ENCODE peak calls at places on chromosomes 4 and X, in four cellular contexts. X, Y, M and H are unnamed samples.

GRCh38 chr4:12884846-12885796 is 599.0 kb downstream of the RAB28 start:
- DNase-seq in X (peak), Y (no peak), M (no peak), H (no peak)

GRCh38 chrX:39772057-39772832 is 325.5 kb downstream of the BCOR start:
- DNase-seq in X (no peak), Y (peak), M (no peak), H (no peak)

GRCh38 chr4:189279188-189279587 is 661.5 kb upstream of the FRG1 start:
- DNase-seq in X (no peak), Y (no peak), M (no peak), H (no peak)

GRCh38 chr4:168522371-168522770 is 25.5 kb downstream of the PALLD start:
- DNase-seq in X (no peak), Y (no peak), M (peak), H (no peak)

GRCh38 chrX:78574306-78574705 is 84.8 kb downstream of the RTL3 start:
- DNase-seq in X (no peak), Y (no peak), M (no peak), H (no peak)

GRCh38 chrX:39811391-39811790 is 286.4 kb downstream of the BCOR start:
- DNase-seq in X (no peak), Y (no peak), M (no peak), H (no peak)

GRCh38 chrX:13102636-13103035 is 58.2 kb upstream of the FAM9C start:
- DNase-seq in X (no peak), Y (no peak), M (no peak), H (no peak)

GRCh38 chr4:22237155-22237751 is 278.6 kb downstream of the ADGRA3 start:
- DNase-seq in X (peak), Y (no peak), M (no peak), H (peak)

GRCh38 chr4:26748805-26749204 is 111.8 kb upstream of the STIM2 start:
- DNase-seq in X (no peak), Y (no peak), M (no peak), H (no peak)

GRCh38 chr4:76197971-76198410 is 15.6 kb downstream of the SCARB2 start:
- DNase-seq in X (no peak), Y (no peak), M (no peak), H (peak)

GRCh38 chr4:69718376-69719293 is 41.8 kb downstream of the SULT1B1 start:
- DNase-seq in X (no peak), Y (no peak), M (no peak), H (no peak)

GRCh38 chr4:25184056-25184455 is 23.8 kb upstream of the SEPSECS start:
- DNase-seq in X (no peak), Y (no peak), M (no peak), H (no peak)

GRCh38 chr4:48017108-48017527 is 546 bp downstream of the NIPAL1 start:
- DNase-seq in X (peak), Y (no peak), M (no peak), H (peak)

GRCh38 chrX:13891367-13892146 is 74.7 kb upstream of the GPM6B start:
- DNase-seq in X (no peak), Y (no peak), M (no peak), H (no peak)

GRCh38 chrX:45009371-45010000 is 136.5 kb downstream of the KDM6A start:
- DNase-seq in X (no peak), Y (no peak), M (peak), H (no peak)

GRCh38 chrX:119218198-119218597 is 17.9 kb upstream of the PGRMC1 start:
- DNase-seq in X (no peak), Y (no peak), M (no peak), H (no peak)

GRCh38 chr4:113960684-113961321 is 18.6 kb downstream of the ARSJ start:
- DNase-seq in X (no peak), Y (no peak), M (no peak), H (no peak)

GRCh38 chr4:99088485-99089365 is at the start of gene ADH5:
- DNase-seq in X (peak), Y (peak), M (peak), H (peak)

GRCh38 chr4:178102139-178102538 is 659.9 kb upstream of the AGA start:
- DNase-seq in X (no peak), Y (no peak), M (no peak), H (no peak)

GRCh38 chrX:123860506-123860840 is 620 bp downstream of the XIAP start:
- DNase-seq in X (no peak), Y (no peak), M (no peak), H (no peak)

GRCh38 chrX:63513825-63514574 is 162.9 kb upstream of the SPIN4 start:
- DNase-seq in X (no peak), Y (no peak), M (peak), H (no peak)

GRCh38 chr4:73698217-73698616 is 42.2 kb upstream of the CXCL8 start:
- DNase-seq in X (no peak), Y (no peak), M (no peak), H (no peak)

GRCh38 chr4:41814565-41814964 is 66.0 kb upstream of the PHOX2B start:
- DNase-seq in X (peak), Y (no peak), M (no peak), H (no peak)

GRCh38 chr4:52712991-52713275 is 38.3 kb downstream of the ERVMER34-1 start:
- DNase-seq in X (no peak), Y (no peak), M (no peak), H (no peak)

GRCh38 chrX:54063361-54063760 is 19.1 kb upstream of the PHF8 start:
- DNase-seq in X (no peak), Y (no peak), M (no peak), H (no peak)

GRCh38 chr4:12924728-12925320 is 559.3 kb downstream of the RAB28 start:
- DNase-seq in X (no peak), Y (no peak), M (no peak), H (no peak)

GRCh38 chr4:83267121-83267834 is 17.3 kb downstream of the COQ2 start:
- DNase-seq in X (no peak), Y (no peak), M (no peak), H (no peak)

GRCh38 chrX:43349363-43349762 is 306.7 kb upstream of the MAOA start:
- DNase-seq in X (peak), Y (no peak), M (peak), H (no peak)

GRCh38 chrX:143788265-143788664 is 67.7 kb upstream of the SPANXN2 start:
- DNase-seq in X (no peak), Y (no peak), M (no peak), H (no peak)

GRCh38 chr4:153538408-153539057 is 72.4 kb downstream of the TMEM131L start:
- DNase-seq in X (no peak), Y (no peak), M (no peak), H (no peak)

GRCh38 chrX:9530848-9531274 is 66.0 kb downstream of the TBL1X start:
- DNase-seq in X (peak), Y (peak), M (peak), H (peak)

GRCh38 chrX:97021680-97022079 is 138.0 kb downstream of the RPA4 start:
- DNase-seq in X (no peak), Y (no peak), M (no peak), H (no peak)

GRCh38 chr4:40525811-40526598 is 103.7 kb downstream of the RBM47 start:
- DNase-seq in X (no peak), Y (no peak), M (peak), H (no peak)

GRCh38 chr4:113958766-113959540 is 20.5 kb downstream of the ARSJ start:
- DNase-seq in X (no peak), Y (no peak), M (peak), H (peak)

GRCh38 chr4:144494280-144494679 is 151.7 kb upstream of the HHIP start:
- DNase-seq in X (no peak), Y (no peak), M (no peak), H (no peak)

GRCh38 chrX:66728818-66729271 is 90.0 kb upstream of the EDA2R start:
- DNase-seq in X (peak), Y (no peak), M (peak), H (peak)

GRCh38 chr4:39621582-39621981 is 17.1 kb downstream of the SMIM14 start:
- DNase-seq in X (no peak), Y (no peak), M (no peak), H (no peak)

GRCh38 chrX:54043696-54044125 is 562 bp downstream of the PHF8 start:
- DNase-seq in X (peak), Y (no peak), M (no peak), H (no peak)

GRCh38 chr4:86117781-86118302 is 242.0 kb downstream of the MAPK10 start:
- DNase-seq in X (no peak), Y (no peak), M (peak), H (no peak)